ENCODE peak calls at places on chromosomes 2 and 18, in five cellular contexts. E, W, S, Y and J are unnamed samples. For H3K27me3 and H3K36me3, the result is how much of the 10 kb centered on the place peaks cover.

GRCh38 chr18:43789234-43790000 is 512.1 kb upstream of the SYT4 start:
- DNase-seq in E (no peak), W (no peak), S (peak), Y (no peak), J (peak)

GRCh38 chr2:187878096-187878495 is 323.9 kb upstream of the TFPI start:
- DNase-seq in E (no peak), W (no peak), S (no peak), Y (no peak), J (no peak)

GRCh38 chr2:17538022-17538843 is 2.3 kb upstream of the VSNL1 start:
- DNase-seq in E (no peak), W (no peak), S (peak), Y (no peak), J (peak)

GRCh38 chr18:23851470-23852002 is 162.3 kb downstream of the LAMA3 start:
- DNase-seq in E (no peak), W (no peak), S (no peak), Y (no peak), J (no peak)

GRCh38 chr2:21656330-21657075 is 532.7 kb downstream of the TDRD15 start:
- DNase-seq in E (no peak), W (no peak), S (no peak), Y (no peak), J (no peak)

GRCh38 chr2:1207962-1208510 is 205.2 kb upstream of the TPO start:
- DNase-seq in E (no peak), W (no peak), S (no peak), Y (no peak), J (no peak)

GRCh38 chr18:13292736-13293135 is 74.2 kb downstream of the LDLRAD4 start:
- DNase-seq in E (no peak), W (no peak), S (no peak), Y (no peak), J (no peak)

GRCh38 chr18:80161781-80162417 is 52.8 kb downstream of the ADNP2 start:
- DNase-seq in E (no peak), W (no peak), S (no peak), Y (no peak), J (no peak)

GRCh38 chr2:215442392-215442787 is 6.5 kb upstream of the FN1 start:
- DNase-seq in E (no peak), W (no peak), S (no peak), Y (no peak), J (no peak)

GRCh38 chr2:28346587-28346986 is 46.1 kb upstream of the FOSL2 start:
- DNase-seq in E (no peak), W (no peak), S (peak), Y (no peak), J (no peak)

GRCh38 chr2:20625491-20625919 is 25.4 kb downstream of the HS1BP3 start:
- DNase-seq in E (peak), W (no peak), S (no peak), Y (no peak), J (no peak)

GRCh38 chr2:167756427-167756826 is 491.0 kb downstream of the STK39 start:
- DNase-seq in E (no peak), W (peak), S (no peak), Y (no peak), J (peak)

GRCh38 chr2:197954328-197954727 is 149.9 kb downstream of the PLCL1 start:
- DNase-seq in E (no peak), W (no peak), S (no peak), Y (no peak), J (no peak)

GRCh38 chr2:189022492-189022891 is 48.3 kb downstream of the COL3A1 start:
- DNase-seq in E (no peak), W (no peak), S (peak), Y (peak), J (no peak)

GRCh38 chr18:302097-302496 is 34.2 kb upstream of the THOC1 start:
- DNase-seq in E (no peak), W (no peak), S (no peak), Y (no peak), J (no peak)

GRCh38 chr2:30026091-30027055 is 105.0 kb upstream of the ALK start:
- DNase-seq in E (no peak), W (peak), S (peak), Y (no peak), J (peak)

GRCh38 chr2:238512247-238512867 is 85.6 kb downstream of the ASB1 start:
- DNase-seq in E (no peak), W (no peak), S (no peak), Y (no peak), J (no peak)

GRCh38 chr2:74583504-74583903 is 29.0 kb downstream of the DOK1 start:
- DNase-seq in E (no peak), W (no peak), S (no peak), Y (no peak), J (no peak)

DNA sequence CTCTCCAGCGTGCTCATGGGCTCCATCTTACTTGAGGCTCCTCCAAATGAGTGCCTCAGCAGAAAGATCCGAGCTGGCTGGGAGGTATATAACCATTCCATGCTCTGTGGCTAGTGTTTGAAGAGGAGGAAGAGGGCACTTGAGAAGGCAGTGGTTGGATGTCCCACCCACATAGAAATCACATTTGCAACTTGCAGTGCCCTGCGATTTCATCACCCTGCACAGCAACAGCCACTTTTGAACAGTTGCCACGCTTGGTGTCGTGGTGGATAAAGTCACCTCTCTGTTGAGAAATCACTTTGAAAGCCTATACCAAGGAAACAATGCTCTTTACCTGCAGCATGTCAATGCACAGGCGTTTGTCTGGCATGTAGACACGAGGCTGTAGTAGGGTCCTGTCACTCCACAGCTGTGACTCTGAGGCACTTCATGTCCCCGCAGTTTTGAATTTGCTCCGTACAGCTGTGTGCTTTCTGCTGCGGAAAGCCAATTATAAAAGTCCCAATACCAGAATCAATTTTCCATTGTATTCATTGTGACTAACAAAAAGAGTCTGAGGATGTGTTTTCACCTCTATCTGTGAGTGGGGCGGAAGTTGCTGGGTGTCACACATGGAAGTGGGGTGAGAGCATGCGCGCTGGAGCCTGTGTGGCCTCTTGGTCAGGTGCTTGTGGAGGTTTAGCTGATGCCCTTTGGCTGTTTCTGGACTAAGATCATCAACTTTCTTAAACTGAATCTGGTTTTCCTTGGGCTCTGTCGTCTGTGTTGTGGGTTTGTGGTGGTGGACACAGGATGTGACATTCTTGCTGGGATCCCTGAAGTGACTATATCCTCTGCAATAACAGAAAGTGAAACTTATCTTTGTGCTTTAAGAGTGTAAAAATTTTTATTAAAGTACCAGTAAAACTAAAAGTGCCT is 2.8 kb downstream of the CNDP2 start:
- DNase-seq in E (no peak), W (no peak), S (no peak), Y (no peak), J (no peak)
- H3K4me3 ChIP-seq in E (peak), W (no peak), S (no peak), Y (no peak), J (no peak)

GRCh38 chr18:74407888-74408287 is 49.2 kb downstream of the DIPK1C start:
- DNase-seq in E (no peak), W (no peak), S (no peak), Y (no peak), J (no peak)
- H3K27me3 ChIP-seq in E (under half), W (under half), S (under half), Y (under half), J (under half)

DNA sequence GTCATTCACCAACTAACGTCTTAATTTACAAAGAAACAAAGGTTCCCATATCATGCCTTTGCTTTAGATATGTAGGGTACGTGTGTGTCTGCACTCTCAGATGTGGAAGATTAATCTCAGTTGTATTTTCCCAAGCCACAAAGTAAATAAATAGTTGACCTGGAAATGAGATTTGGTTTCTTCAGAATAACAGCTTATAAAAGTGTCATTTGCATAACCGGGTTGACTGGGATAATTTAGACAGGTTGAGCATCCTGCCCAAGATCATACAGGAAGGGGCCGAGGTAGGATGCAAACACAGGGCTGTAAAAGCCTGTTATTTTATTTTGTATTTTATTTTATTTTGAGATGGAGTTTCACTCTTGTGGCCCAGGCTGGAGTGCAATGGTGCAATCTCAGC is 19.5 kb downstream of the ATG16L1 start:
- DNase-seq in E (no peak), W (no peak), S (no peak), Y (no peak), J (no peak)
- H3K36me3 ChIP-seq in E (under half), W (under half), S (half or more), Y (under half), J (under half)

DNA sequence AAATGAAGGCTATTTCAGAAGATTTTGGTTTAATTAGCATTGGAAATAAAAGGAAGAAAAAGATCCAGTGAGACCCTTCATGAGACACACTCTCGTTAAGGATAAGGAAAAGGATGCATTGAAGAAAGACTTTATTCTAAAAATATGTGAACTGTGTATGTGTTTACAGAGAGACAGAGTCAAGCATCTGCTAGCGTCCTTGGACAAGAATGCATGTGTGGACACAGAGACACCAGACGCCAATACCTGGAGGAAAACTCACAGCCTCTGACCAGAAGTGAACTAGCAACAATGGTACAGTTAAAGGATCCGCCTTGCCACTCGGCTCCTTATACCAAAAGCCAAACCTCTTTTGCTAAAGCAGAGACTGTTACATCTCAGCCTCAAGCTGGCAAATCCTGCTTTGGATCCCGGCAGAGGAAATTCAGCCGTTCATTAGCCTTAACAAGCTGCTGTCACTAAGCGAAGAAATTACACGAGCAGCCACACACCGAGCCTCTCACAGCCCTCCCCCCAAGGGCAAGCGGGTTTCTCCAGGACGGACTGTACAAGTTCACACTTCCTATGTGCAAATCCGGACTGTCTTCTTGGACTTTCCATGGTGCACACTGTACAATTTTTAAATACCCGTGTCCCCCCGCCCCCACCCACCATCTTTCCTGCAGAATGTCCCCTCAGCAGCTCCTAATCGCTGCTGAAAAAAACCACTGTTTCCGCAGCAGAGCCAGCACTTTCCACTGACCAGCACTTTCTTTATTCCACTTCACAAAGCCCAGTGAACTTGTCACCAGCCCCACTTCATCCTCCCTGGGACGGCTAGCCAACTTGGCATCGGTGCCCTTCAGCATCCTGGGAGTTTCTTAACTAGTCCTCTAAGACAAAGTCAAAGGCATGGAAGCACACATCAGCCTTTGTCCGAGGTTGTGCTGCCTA is 1.7 kb downstream of the KLF7 start:
- DNase-seq in E (peak), W (no peak), S (no peak), Y (peak), J (no peak)
- H3K4me3 ChIP-seq in E (peak), W (peak), S (peak), Y (peak), J (peak)

GRCh38 chr2:144507441-144508161 is 12.3 kb downstream of the ZEB2 start:
- DNase-seq in E (no peak), W (no peak), S (no peak), Y (no peak), J (no peak)
- H3K27me3 ChIP-seq in E (under half), W (under half), S (under half), Y (under half), J (under half)

DNA sequence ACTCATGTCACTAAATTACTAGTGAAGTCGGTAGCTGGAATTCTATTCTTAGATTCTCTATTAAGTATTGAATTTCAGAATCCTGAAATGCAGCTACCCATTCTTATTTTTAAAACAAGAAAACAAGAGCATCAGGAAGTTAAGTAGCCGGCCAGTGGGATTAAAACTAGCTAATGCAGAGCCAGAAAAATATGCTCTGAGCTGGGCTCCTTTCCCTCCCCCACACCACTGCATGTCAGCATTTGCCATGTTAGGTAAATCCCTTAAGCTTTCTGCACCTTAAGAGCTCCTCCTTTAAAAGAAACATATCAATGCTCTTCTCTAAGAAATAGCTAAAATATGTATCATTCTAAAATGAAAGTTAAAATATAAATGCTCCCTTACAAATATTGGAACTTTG is 72.2 kb upstream of the MFF start:
- DNase-seq in E (no peak), W (no peak), S (no peak), Y (no peak), J (no peak)
- H3K36me3 ChIP-seq in E (under half), W (under half), S (under half), Y (under half), J (under half)